ENCODE peak calls at places on chromosomes 13 and 19, in four cellular contexts. K is stimulated activated CD4-positive, alpha-beta T cell treated with anti-CD3 and anti-CD28 coated beads, TNF-alpha, amount 100 ng/mL, for 24 hours; I is KBM-7; F is GM23338. M is an unnamed sample.

GRCh38 chr13:27177852-27178251 is 6.2 kb upstream of the USP12 start:
- DNase-seq in F (peak; percentile 87), I (no peak), K (no peak), M (peak; percentile 77)

GRCh38 chr19:3801412-3802096 is 15.4 kb upstream of the MATK start:
- DNase-seq in F (peak; percentile 90), K (peak; percentile 40), I (no peak), M (peak; percentile 82)

GRCh38 chr19:51026554-51026831 is at the start of gene KLK11:
- DNase-seq in F (no peak), K (no peak), I (no peak), M (no peak)

GRCh38 chr13:51291341-51291740 is 48.1 kb upstream of the SERPINE3 start:
- DNase-seq in F (no peak), K (no peak), I (no peak), M (no peak)

GRCh38 chr13:109156181-109156935 is 526.9 kb downstream of the MYO16 start:
- DNase-seq in K (no peak), I (no peak), F (no peak), M (no peak)

GRCh38 chr13:98272549-98272948 is 95.5 kb upstream of the RNF113B start:
- DNase-seq in F (no peak), K (no peak), I (no peak), M (no peak)

GRCh38 chr13:110214637-110215036 is 92.3 kb downstream of the COL4A1 start:
- DNase-seq in K (no peak), I (no peak), F (no peak), M (no peak)

GRCh38 chr13:113947321-113948033 is 26.4 kb downstream of the C13orf46 start:
- DNase-seq in F (peak; percentile 27), K (no peak), I (no peak), M (no peak)

GRCh38 chr13:27186295-27186694 is 14.7 kb upstream of the USP12 start:
- DNase-seq in K (no peak), I (no peak), F (no peak), M (no peak)

GRCh38 chr19:12647490-12648071 is 19.0 kb downstream of the MAN2B1 start:
- DNase-seq in F (peak; percentile 88), K (no peak), I (no peak), M (peak; percentile 92)

GRCh38 chr19:34188388-34188787 is 16.1 kb downstream of the LSM14A start:
- DNase-seq in K (no peak), I (no peak), F (no peak), M (no peak)

GRCh38 chr13:78660130-78660857 is 1.3 kb upstream of the OBI1 start:
- DNase-seq in F (peak; percentile 81), I (no peak), K (no peak), M (peak; percentile 3)

GRCh38 chr19:47749326-47749725 is 4.0 kb downstream of the NOP53 start:
- DNase-seq in I (no peak), K (no peak), F (no peak), M (no peak)

GRCh38 chr19:36931684-36932083 is 15.6 kb downstream of the ZNF568 start:
- DNase-seq in I (no peak), F (no peak), K (no peak), M (no peak)

GRCh38 chr19:8682472-8682871 is 16.1 kb downstream of the ACTL9 start:
- DNase-seq in I (no peak), K (no peak), F (no peak), M (no peak)

GRCh38 chr19:11578342-11579142 is 1.1 kb upstream of the ACP5 start:
- DNase-seq in K (no peak), I (no peak), F (peak; percentile 67), M (peak; percentile 74)

GRCh38 chr19:38385057-38385803 is 2.6 kb downstream of the GGN start:
- DNase-seq in F (no peak), I (no peak), K (no peak), M (no peak)

GRCh38 chr19:14127929-14128509 is 8.4 kb downstream of the ASF1B start:
- DNase-seq in K (no peak), I (no peak), F (no peak), M (no peak)

M was measured in iPS-NIHi11.